ENCODE peak calls at places on chromosome 13, in nine cellular contexts. F is NCI-H1105; M is left colon; Z is stimulated activated CD8-positive, alpha-beta memory T cell treated with anti-CD3 and anti-CD28 coated beads, Interleukin-15, amount 100 ng/mL, for 24 hours; O is activated CD8-positive, alpha-beta memory T cell treated with anti-CD3 and anti-CD28 coated beads, Interleukin-2, amount 50 U/mL, for 4 hours; G is HepG2; R is LoVo; P is NCI-H1417 treated with DMSO at 0.1 percent for 48 hours; D is globus pallidus. K is an unnamed sample.

GRCh38 chr13:114099191-114099590 is 33.2 kb downstream of the RASA3 start:
- DNase-seq in P (no peak), R (peak; percentile 29), G (peak; percentile 13), D (peak; percentile 42), Z (no peak), F (no peak), M (peak; percentile 71), O (no peak), K (peak; percentile 1)

GRCh38 chr13:24763596-24764275 is at the start of gene RNF17:
- DNase-seq in G (no peak), R (no peak), M (no peak), D (no peak), Z (no peak), O (no peak), F (no peak), P (no peak), K (no peak)

GRCh38 chr13:112955956-112956355 is 13.1 kb upstream of the MCF2L start:
- DNase-seq in M (peak; percentile 1), D (no peak), Z (no peak), G (no peak), R (no peak), F (no peak), O (no peak), P (no peak), K (no peak)

GRCh38 chr13:64688893-64689677 is 2541.1 kb downstream of the PCDH9 start:
- DNase-seq in Z (no peak), D (no peak), P (no peak), F (no peak), O (no peak), M (no peak), R (no peak), G (no peak), K (no peak)

GRCh38 chr13:103436057-103436654 is 369.9 kb upstream of the SLC10A2 start:
- DNase-seq in Z (no peak), G (no peak), P (no peak), M (no peak), F (no peak), O (no peak), D (no peak), R (no peak), K (no peak)

GRCh38 chr13:40288259-40288658 is 378.2 kb downstream of the FOXO1 start:
- DNase-seq in O (no peak), F (no peak), P (no peak), G (no peak), R (no peak), Z (no peak), D (no peak), M (no peak), K (no peak)

GRCh38 chr13:29591310-29591709 is 4.2 kb downstream of the SLC7A1 start:
- DNase-seq in G (no peak), O (no peak), Z (no peak), D (no peak), P (no peak), M (no peak), F (no peak), R (no peak), K (no peak)

GRCh38 chr13:112454648-112455334 is 78.6 kb downstream of the SPACA7 start:
- DNase-seq in P (no peak), O (no peak), M (no peak), D (no peak), Z (no peak), R (no peak), F (no peak), G (no peak), K (no peak)

GRCh38 chr13:51912091-51912490 is 50.3 kb downstream of the CCDC70 start:
- DNase-seq in F (peak; percentile 8), G (no peak), Z (no peak), D (peak; percentile 74), O (no peak), P (peak; percentile 70), R (no peak), M (no peak), K (no peak)

GRCh38 chr13:38872693-38873092 is 117.9 kb downstream of the STOML3 start:
- DNase-seq in G (peak; percentile 35), O (peak; percentile 17), F (peak; percentile 54), D (peak; percentile 78), P (no peak), M (no peak), R (no peak), Z (no peak), K (peak; percentile 57)

GRCh38 chr13:31204592-31204991 is 4.8 kb downstream of the B3GLCT start:
- DNase-seq in P (no peak), O (no peak), M (no peak), F (no peak), R (peak; percentile 32), D (no peak), Z (no peak), G (peak; percentile 34), K (peak; percentile 6)

GRCh38 chr13:99501952-99502310 is 659 bp downstream of the TM9SF2 start:
- DNase-seq in O (peak; percentile 22), M (peak; percentile 38), R (no peak), P (no peak), Z (no peak), D (peak; percentile 18), G (no peak), F (no peak), K (no peak)

GRCh38 chr13:44155422-44156293 is 218.0 kb upstream of the SERP2 start:
- DNase-seq in O (no peak), M (peak; percentile 79), D (peak; percentile 63), Z (no peak), P (no peak), F (no peak), R (no peak), G (no peak), K (no peak)

GRCh38 chr13:94917814-94918213 is 205.5 kb upstream of the SOX21 start:
- DNase-seq in F (no peak), P (no peak), O (no peak), M (no peak), Z (no peak), G (no peak), R (no peak), D (no peak), K (no peak)

GRCh38 chr13:114002009-114002544 is 28.2 kb upstream of the C13orf46 start:
- DNase-seq in R (no peak), D (no peak), O (no peak), P (no peak), F (no peak), G (no peak), M (peak; percentile 51), Z (no peak), K (no peak)

GRCh38 chr13:66860868-66861447 is 369.2 kb downstream of the PCDH9 start:
- DNase-seq in G (no peak), Z (no peak), P (no peak), R (no peak), O (no peak), D (no peak), M (no peak), F (no peak), K (no peak)

GRCh38 chr13:95438297-95438696 is 114.2 kb upstream of the CLDN10 start:
- DNase-seq in P (no peak), Z (no peak), O (no peak), D (no peak), F (no peak), G (no peak), R (no peak), M (no peak), K (no peak)

GRCh38 chr13:85864963-85865530 is 65.8 kb upstream of the SLITRK6 start:
- DNase-seq in O (no peak), M (no peak), G (peak; percentile 6), Z (no peak), D (peak; percentile 16), F (no peak), P (no peak), R (no peak), K (peak; percentile 1)

GRCh38 chr13:77623797-77624196 is 73.7 kb upstream of the SLAIN1 start:
- DNase-seq in F (no peak), D (no peak), Z (no peak), O (no peak), R (no peak), M (no peak), G (no peak), P (no peak), K (no peak)

GRCh38 chr13:110137677-110138008 is 169.3 kb downstream of the COL4A1 start:
- DNase-seq in F (peak; percentile 82), M (peak; percentile 37), D (no peak), O (no peak), P (peak; percentile 48), G (peak; percentile 15), Z (no peak), R (peak; percentile 62), K (peak; percentile 30)

GRCh38 chr13:99404005-99404755 is 97.0 kb upstream of the GPR183 start:
- DNase-seq in Z (no peak), R (no peak), P (no peak), F (no peak), G (peak; percentile 13), D (no peak), O (peak; percentile 9), M (no peak), K (no peak)

GRCh38 chr13:51892657-51893056 is 30.9 kb downstream of the CCDC70 start:
- DNase-seq in F (no peak), P (no peak), G (no peak), R (no peak), M (no peak), Z (no peak), O (no peak), D (no peak), K (no peak)

GRCh38 chr13:55967055-55967454 is 1173.7 kb upstream of the PRR20A start:
- DNase-seq in Z (no peak), F (no peak), G (no peak), D (no peak), O (no peak), M (no peak), R (no peak), P (no peak), K (no peak)

GRCh38 chr13:95801825-95802224 is 124.9 kb downstream of the DNAJC3 start:
- DNase-seq in P (no peak), M (no peak), Z (no peak), D (no peak), O (no peak), R (no peak), F (no peak), G (no peak), K (no peak)

GRCh38 chr13:47747901-47748300 is 253.2 kb downstream of the SUCLA2 start:
- DNase-seq in F (no peak), D (no peak), G (no peak), R (no peak), O (no peak), Z (no peak), P (no peak), M (no peak), K (no peak)

GRCh38 chr13:25375727-25376358 is 4.1 kb downstream of the ATP8A2 start:
- DNase-seq in Z (no peak), P (no peak), D (peak; percentile 55), F (no peak), O (no peak), G (peak; percentile 42), M (no peak), R (peak; percentile 54), K (peak; percentile 36)

GRCh38 chr13:113475911-113476310 is 14.6 kb downstream of the DCUN1D2 start:
- DNase-seq in P (no peak), Z (no peak), F (no peak), R (no peak), D (no peak), O (no peak), G (no peak), M (no peak), K (no peak)

GRCh38 chr13:64239372-64239771 is 2823.7 kb upstream of the PCDH20 start:
- DNase-seq in R (no peak), P (no peak), F (no peak), O (no peak), M (no peak), Z (no peak), D (no peak), G (no peak), K (no peak)

GRCh38 chr13:94568443-94568842 is 27.5 kb downstream of the TGDS start:
- DNase-seq in R (no peak), M (no peak), F (no peak), P (no peak), G (no peak), D (no peak), Z (no peak), O (no peak), K (no peak)

GRCh38 chr13:68304287-68304893 is 1074.3 kb upstream of the PCDH9 start:
- DNase-seq in Z (no peak), M (no peak), R (peak; percentile 24), G (peak; percentile 43), O (no peak), D (no peak), P (peak; percentile 38), F (no peak), K (peak; percentile 0)

GRCh38 chr13:84446972-84447700 is 564.9 kb upstream of the SLITRK1 start:
- DNase-seq in M (no peak), P (no peak), G (no peak), O (no peak), Z (no peak), R (no peak), F (no peak), D (no peak), K (no peak)